ENCODE peak calls at places on chromosomes 13 and 19, in six cellular contexts. One of them, this sample, is unnamed.

GRCh38 chr13:52845334-52845761 is 3.1 kb downstream of the PCDH8 start:
- DNase-seq in AG08395: no peak
- DNase-seq in renal cortical epithelial cell: no peak
- DNase-seq in A172: no peak
- DNase-seq in pancreas: no peak
- DNase-seq in KBM-7: no peak
- DNase-seq in this sample: no peak

GRCh38 chr19:6610934-6611370 is 20.0 kb upstream of the CD70 start:
- DNase-seq in AG08395: peak; percentile 89
- DNase-seq in renal cortical epithelial cell: peak; percentile 97
- DNase-seq in A172: peak; percentile 96
- DNase-seq in pancreas: no peak
- DNase-seq in KBM-7: no peak
- DNase-seq in this sample: peak; percentile 87

GRCh38 chr19:55152017-55152416 is 3.0 kb upstream of the TNNT1 start:
- DNase-seq in AG08395: no peak
- DNase-seq in renal cortical epithelial cell: no peak
- DNase-seq in A172: peak; percentile 95
- DNase-seq in pancreas: no peak
- DNase-seq in KBM-7: no peak
- DNase-seq in this sample: peak; percentile 83

GRCh38 chr19:5536337-5536894 is 31.3 kb downstream of the TINCR start:
- DNase-seq in AG08395: peak; percentile 49
- DNase-seq in renal cortical epithelial cell: peak; percentile 9
- DNase-seq in A172: peak; percentile 63
- DNase-seq in pancreas: peak; percentile 88
- DNase-seq in KBM-7: peak; percentile 34
- DNase-seq in this sample: no peak

GRCh38 chr19:47633516-47633915 is 24.6 kb downstream of the BICRA start:
- DNase-seq in AG08395: no peak
- DNase-seq in renal cortical epithelial cell: peak; percentile 16
- DNase-seq in A172: no peak
- DNase-seq in pancreas: no peak
- DNase-seq in KBM-7: no peak
- DNase-seq in this sample: no peak

GRCh38 chr19:38733493-38734175 is 10.6 kb downstream of the CAPN12 start:
- DNase-seq in AG08395: no peak
- DNase-seq in renal cortical epithelial cell: no peak
- DNase-seq in A172: peak; percentile 52
- DNase-seq in pancreas: peak; percentile 72
- DNase-seq in KBM-7: no peak
- DNase-seq in this sample: no peak

GRCh38 chr13:37791699-37792098 is 77.9 kb downstream of the TRPC4 start:
- DNase-seq in AG08395: peak; percentile 39
- DNase-seq in renal cortical epithelial cell: no peak
- DNase-seq in A172: no peak
- DNase-seq in pancreas: no peak
- DNase-seq in KBM-7: no peak
- DNase-seq in this sample: peak; percentile 8

GRCh38 chr19:15640294-15640903 is at the start of gene CYP4F3:
- DNase-seq in AG08395: no peak
- DNase-seq in renal cortical epithelial cell: peak; percentile 42
- DNase-seq in A172: peak; percentile 91
- DNase-seq in pancreas: peak; percentile 86
- DNase-seq in KBM-7: no peak
- DNase-seq in this sample: no peak

GRCh38 chr13:45775401-45775963 is 73.4 kb downstream of the CBY2 start:
- DNase-seq in AG08395: no peak
- DNase-seq in renal cortical epithelial cell: no peak
- DNase-seq in A172: no peak
- DNase-seq in pancreas: no peak
- DNase-seq in KBM-7: no peak
- DNase-seq in this sample: no peak

GRCh38 chr19:42097461-42097860 is 21.5 kb downstream of the ZNF574 start:
- DNase-seq in AG08395: no peak
- DNase-seq in renal cortical epithelial cell: no peak
- DNase-seq in A172: no peak
- DNase-seq in pancreas: no peak
- DNase-seq in KBM-7: no peak
- DNase-seq in this sample: no peak

GRCh38 chr13:110965038-110965754 is 50.3 kb upstream of the ANKRD10 start:
- DNase-seq in AG08395: no peak
- DNase-seq in renal cortical epithelial cell: peak; percentile 98
- DNase-seq in A172: peak; percentile 100
- DNase-seq in pancreas: no peak
- DNase-seq in KBM-7: no peak
- DNase-seq in this sample: peak; percentile 94

GRCh38 chr13:108597943-108598342 is 31.5 kb upstream of the MYO16 start:
- DNase-seq in AG08395: no peak
- DNase-seq in renal cortical epithelial cell: peak; percentile 3
- DNase-seq in A172: no peak
- DNase-seq in pancreas: no peak
- DNase-seq in KBM-7: no peak
- DNase-seq in this sample: peak; percentile 2

GRCh38 chr13:40141859-40142555 is 486.5 kb downstream of the COG6 start:
- DNase-seq in AG08395: no peak
- DNase-seq in renal cortical epithelial cell: no peak
- DNase-seq in A172: no peak
- DNase-seq in pancreas: no peak
- DNase-seq in KBM-7: no peak
- DNase-seq in this sample: no peak

GRCh38 chr13:44713793-44714469 is 137.8 kb upstream of the TSC22D1 start:
- DNase-seq in AG08395: peak; percentile 82
- DNase-seq in renal cortical epithelial cell: peak; percentile 97
- DNase-seq in A172: peak; percentile 93
- DNase-seq in pancreas: no peak
- DNase-seq in KBM-7: no peak
- DNase-seq in this sample: peak; percentile 96

GRCh38 chr19:37929512-37929911 is 22.5 kb downstream of the SIPA1L3 start:
- DNase-seq in AG08395: no peak
- DNase-seq in renal cortical epithelial cell: no peak
- DNase-seq in A172: no peak
- DNase-seq in pancreas: no peak
- DNase-seq in KBM-7: no peak
- DNase-seq in this sample: no peak

GRCh38 chr13:59533561-59534337 is 630.0 kb downstream of the DIAPH3 start:
- DNase-seq in AG08395: no peak
- DNase-seq in renal cortical epithelial cell: peak; percentile 79
- DNase-seq in A172: peak; percentile 53
- DNase-seq in pancreas: no peak
- DNase-seq in KBM-7: no peak
- DNase-seq in this sample: no peak

GRCh38 chr19:35756373-35757230 is at the start of gene HSPB6:
- DNase-seq in AG08395: peak; percentile 50
- DNase-seq in renal cortical epithelial cell: no peak
- DNase-seq in A172: no peak
- DNase-seq in pancreas: no peak
- DNase-seq in KBM-7: no peak
- DNase-seq in this sample: no peak

GRCh38 chr13:43597599-43597945 is 189.2 kb downstream of the ENOX1 start:
- DNase-seq in AG08395: no peak
- DNase-seq in renal cortical epithelial cell: no peak
- DNase-seq in A172: no peak
- DNase-seq in pancreas: no peak
- DNase-seq in KBM-7: no peak
- DNase-seq in this sample: no peak

GRCh38 chr13:29562762-29563161 is 32.7 kb downstream of the SLC7A1 start:
- DNase-seq in AG08395: peak; percentile 32
- DNase-seq in renal cortical epithelial cell: no peak
- DNase-seq in A172: no peak
- DNase-seq in pancreas: no peak
- DNase-seq in KBM-7: no peak
- DNase-seq in this sample: no peak

GRCh38 chr19:51194527-51195315 is 30.2 kb upstream of the CD33 start:
- DNase-seq in AG08395: no peak
- DNase-seq in renal cortical epithelial cell: no peak
- DNase-seq in A172: no peak
- DNase-seq in pancreas: no peak
- DNase-seq in KBM-7: peak; percentile 43
- DNase-seq in this sample: peak; percentile 30

GRCh38 chr13:110850840-110851239 is 64.0 kb downstream of the ANKRD10 start:
- DNase-seq in AG08395: no peak
- DNase-seq in renal cortical epithelial cell: no peak
- DNase-seq in A172: no peak
- DNase-seq in pancreas: no peak
- DNase-seq in KBM-7: no peak
- DNase-seq in this sample: no peak

GRCh38 chr13:30745917-30746686 is 10.8 kb downstream of the ALOX5AP start:
- DNase-seq in AG08395: no peak
- DNase-seq in renal cortical epithelial cell: peak; percentile 54
- DNase-seq in A172: no peak
- DNase-seq in pancreas: no peak
- DNase-seq in KBM-7: no peak
- DNase-seq in this sample: no peak

GRCh38 chr13:108463365-108463764 is 166.0 kb upstream of the MYO16 start:
- DNase-seq in AG08395: no peak
- DNase-seq in renal cortical epithelial cell: peak; percentile 90
- DNase-seq in A172: no peak
- DNase-seq in pancreas: no peak
- DNase-seq in KBM-7: no peak
- DNase-seq in this sample: peak; percentile 94

GRCh38 chr19:53545271-53546065 is 7.5 kb downstream of the ZNF331 start:
- DNase-seq in AG08395: peak; percentile 66
- DNase-seq in renal cortical epithelial cell: peak; percentile 67
- DNase-seq in A172: peak; percentile 88
- DNase-seq in pancreas: no peak
- DNase-seq in KBM-7: no peak
- DNase-seq in this sample: peak; percentile 6

GRCh38 chr13:47484564-47484963 is 516.5 kb downstream of the SUCLA2 start:
- DNase-seq in AG08395: peak; percentile 40
- DNase-seq in renal cortical epithelial cell: peak; percentile 7
- DNase-seq in A172: peak; percentile 15
- DNase-seq in pancreas: no peak
- DNase-seq in KBM-7: no peak
- DNase-seq in this sample: no peak

GRCh38 chr13:100789968-100790367 is 115.4 kb upstream of the TMTC4 start:
- DNase-seq in AG08395: no peak
- DNase-seq in renal cortical epithelial cell: no peak
- DNase-seq in A172: peak; percentile 3
- DNase-seq in pancreas: no peak
- DNase-seq in KBM-7: peak; percentile 2
- DNase-seq in this sample: peak; percentile 2

GRCh38 chr19:17243854-17244617 is 1.7 kb downstream of the NR2F6 start:
- DNase-seq in AG08395: peak; percentile 65
- DNase-seq in renal cortical epithelial cell: peak; percentile 22
- DNase-seq in A172: no peak
- DNase-seq in pancreas: peak; percentile 86
- DNase-seq in KBM-7: no peak
- DNase-seq in this sample: peak; percentile 70

GRCh38 chr19:29248332-29248844 is 35.4 kb upstream of the UQCRFS1 start:
- DNase-seq in AG08395: no peak
- DNase-seq in renal cortical epithelial cell: no peak
- DNase-seq in A172: no peak
- DNase-seq in pancreas: no peak
- DNase-seq in KBM-7: no peak
- DNase-seq in this sample: no peak

GRCh38 chr19:13104848-13105646 is 2.4 kb upstream of the LYL1 start:
- DNase-seq in AG08395: no peak
- DNase-seq in renal cortical epithelial cell: no peak
- DNase-seq in A172: no peak
- DNase-seq in pancreas: peak; percentile 56
- DNase-seq in KBM-7: peak; percentile 57
- DNase-seq in this sample: no peak

GRCh38 chr19:18379803-18380747 is 5.9 kb upstream of the GDF15 start:
- DNase-seq in AG08395: peak; percentile 92
- DNase-seq in renal cortical epithelial cell: peak; percentile 70
- DNase-seq in A172: peak; percentile 99
- DNase-seq in pancreas: peak; percentile 96
- DNase-seq in KBM-7: peak; percentile 55
- DNase-seq in this sample: peak; percentile 71

GRCh38 chr13:51726446-51727185 is 77.3 kb downstream of the DHRS12 start:
- DNase-seq in AG08395: peak; percentile 22
- DNase-seq in renal cortical epithelial cell: no peak
- DNase-seq in A172: no peak
- DNase-seq in pancreas: no peak
- DNase-seq in KBM-7: no peak
- DNase-seq in this sample: no peak

This sample was measured in RKO.